ENCODE peak calls at places on chromosome 1, in four cellular contexts. T is NB4, B is fibroblast of pulmonary artery, R is brain microvascular endothelial cell. P is an unnamed sample.

GRCh38 chr1:205849619-205850355 is at the start of gene PM20D1:
- DNase-seq in T (no peak), B (peak; percentile 43), R (peak; percentile 54), P (peak; percentile 93)

GRCh38 chr1:19046972-19047371 is 90.5 kb upstream of the IFFO2 start:
- DNase-seq in T (peak; percentile 37), B (no peak), R (no peak), P (no peak)

GRCh38 chr1:172270605-172271004 is 149.9 kb upstream of the C1orf105 start:
- DNase-seq in T (no peak), B (no peak), R (no peak), P (no peak)

GRCh38 chr1:15919316-15919715 is 56.6 kb downstream of the ZBTB17 start:
- DNase-seq in T (no peak), B (peak; percentile 70), R (peak; percentile 92), P (no peak)

GRCh38 chr1:25553749-25554425 is 10.5 kb downstream of the LDLRAP1 start:
- DNase-seq in T (no peak), B (no peak), R (no peak), P (no peak)

GRCh38 chr1:24705260-24706073 is 39.8 kb upstream of the CLIC4 start:
- DNase-seq in T (peak; percentile 77), B (peak; percentile 99), R (peak; percentile 84), P (peak; percentile 97)

GRCh38 chr1:30562559-30562958 is 160.8 kb downstream of the MATN1 start:
- DNase-seq in T (no peak), B (no peak), R (no peak), P (no peak)

GRCh38 chr1:223831755-223832636 is 13.8 kb downstream of the TP53BP2 start:
- DNase-seq in T (peak; percentile 85), B (peak; percentile 82), R (no peak), P (peak; percentile 76)

GRCh38 chr1:246828818-246829217 is 102.9 kb downstream of the AHCTF1 start:
- DNase-seq in T (peak; percentile 32), B (no peak), R (no peak), P (no peak)

GRCh38 chr1:32474954-32475353 is 10.1 kb downstream of the ZBTB8B start:
- DNase-seq in T (no peak), B (no peak), R (no peak), P (no peak)

GRCh38 chr1:64823691-64824476 is 79.0 kb downstream of the RAVER2 start:
- DNase-seq in T (peak; percentile 73), B (peak; percentile 87), R (peak; percentile 79), P (peak; percentile 81)

GRCh38 chr1:20733361-20733975 is 965 bp upstream of the SH2D5 start:
- DNase-seq in T (no peak), B (no peak), R (no peak), P (no peak)
- H3K4me3 ChIP-seq in T (no peak overlapping the region), B (no peak overlapping the region), R (peak overlapping the region; percentile 27), P (no peak overlapping the region)

GRCh38 chr1:29121516-29121937 is 2.2 kb downstream of the TMEM200B start:
- DNase-seq in T (no peak), B (no peak), R (no peak), P (no peak)
- TF ChIP-seq CTCF in T (no peak), B (no peak), R (no peak), P (no peak)

DNA sequence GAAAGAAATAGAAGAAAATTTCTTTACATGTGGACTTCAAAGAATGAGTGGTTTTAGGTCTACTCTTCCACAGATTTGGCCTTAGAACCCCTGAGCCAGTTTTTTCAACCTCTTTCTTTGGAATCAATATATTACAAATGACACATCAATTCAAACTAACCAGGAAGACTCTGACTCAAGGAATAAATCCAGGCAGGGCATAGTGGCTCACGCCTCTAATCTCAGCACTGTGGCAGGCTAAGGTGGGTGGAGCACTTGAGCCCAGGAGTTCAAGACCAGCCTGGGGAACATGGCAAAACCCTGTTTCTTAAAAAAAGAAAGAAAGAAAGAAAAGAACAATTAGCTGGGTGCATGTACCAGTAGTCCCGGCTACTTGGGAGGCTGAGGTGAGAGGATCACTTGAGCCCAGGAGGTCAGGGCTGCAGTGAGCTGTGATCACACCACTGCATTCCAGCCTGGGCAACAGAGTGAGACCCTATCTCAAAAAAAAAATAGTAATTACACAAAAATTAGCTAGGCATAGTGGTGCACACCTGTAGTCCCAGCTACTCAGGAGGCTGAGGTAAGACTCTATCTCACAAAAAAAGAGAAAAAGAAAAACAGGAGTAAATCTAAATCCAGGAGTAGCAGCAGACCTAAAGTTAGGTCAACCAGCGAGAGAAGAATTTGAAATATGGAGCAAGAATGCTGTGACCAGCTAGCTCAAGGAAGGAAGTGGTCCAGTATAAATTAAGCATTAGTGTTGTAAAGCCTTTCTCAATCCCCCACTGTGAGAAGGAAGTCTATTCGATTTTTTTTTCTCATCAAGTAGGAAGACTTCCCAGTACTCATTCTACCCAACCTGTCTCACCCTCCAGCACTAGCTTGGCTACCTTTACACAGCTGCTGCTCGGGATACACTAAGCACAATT is 1.9 kb downstream of the SORT1 start:
- DNase-seq in T (peak; percentile 70), B (peak; percentile 46), R (peak; percentile 44), P (no peak)
- H3K4me3 ChIP-seq in T (no peak overlapping the region), B (no peak overlapping the region), R (peak overlapping the region; percentile 63), P (no peak overlapping the region)

DNA sequence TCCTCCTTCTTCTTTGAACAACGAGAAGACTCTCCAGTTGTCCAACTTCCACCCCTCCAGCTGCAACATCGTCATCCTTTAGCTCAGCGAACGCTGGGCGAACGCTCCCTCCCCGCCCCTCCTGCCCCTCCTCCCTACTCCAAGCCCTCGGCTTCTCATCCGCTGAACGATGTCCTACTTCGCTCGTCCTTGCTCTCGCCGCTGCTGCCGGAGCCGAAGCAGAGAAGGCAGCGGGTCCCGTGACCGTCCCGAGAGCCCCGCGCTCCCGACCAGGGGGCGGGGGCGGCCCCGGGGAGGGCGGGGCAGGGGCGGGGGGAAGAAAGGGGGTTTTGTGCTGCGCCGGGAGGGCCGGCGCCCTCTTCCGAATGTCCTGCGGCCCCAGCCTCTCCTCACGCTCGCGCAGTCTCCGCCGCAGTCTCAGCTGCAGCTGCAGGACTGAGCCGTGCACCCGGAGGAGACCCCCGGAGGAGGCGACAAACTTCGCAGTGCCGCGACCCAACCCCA is at the start of gene BCAN:
- DNase-seq in T (no peak), B (peak; percentile 31), R (no peak), P (no peak)
- TF ChIP-seq CTCF in T (no peak), B (no peak), R (no peak), P (no peak)

DNA sequence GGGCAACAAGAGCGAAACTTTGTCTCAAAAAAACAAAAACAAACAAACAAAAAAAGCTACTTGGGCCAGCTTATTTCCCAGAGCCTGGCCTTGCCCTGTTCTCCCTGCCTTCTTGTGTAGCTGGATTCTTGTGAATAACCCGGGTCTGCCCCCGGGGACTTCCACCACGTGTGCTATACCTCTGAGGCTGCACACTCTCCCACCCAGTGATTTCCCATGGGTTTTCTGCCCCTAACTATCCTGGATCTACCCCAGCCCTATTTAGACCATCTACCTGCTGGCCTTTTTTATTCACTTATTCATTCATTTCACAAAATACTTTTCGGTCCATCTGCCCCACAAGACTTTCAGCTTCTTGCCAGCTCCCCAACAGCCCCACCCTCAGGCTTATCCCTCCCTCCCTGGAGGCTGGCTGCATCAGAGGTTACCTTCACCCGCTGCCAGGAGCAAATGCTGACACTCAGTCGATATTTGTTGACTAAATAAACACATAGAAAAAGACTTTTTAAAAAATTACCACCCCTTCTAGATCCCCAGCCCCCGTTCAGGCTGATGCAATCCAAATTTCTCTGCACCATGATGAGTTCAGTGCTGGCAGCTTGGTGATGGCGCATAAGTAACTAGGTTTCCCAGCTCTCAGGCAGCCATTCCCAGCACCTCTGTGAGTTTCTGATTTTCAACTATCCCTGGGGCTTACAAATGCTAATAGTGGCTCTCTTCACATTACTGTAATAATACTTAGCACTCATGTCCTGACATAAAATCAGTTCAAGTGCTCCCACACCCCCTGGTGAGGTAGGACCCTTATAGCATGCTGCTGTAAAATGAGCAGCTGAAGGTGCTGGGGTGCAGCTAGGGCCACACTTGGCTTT is 30.7 kb upstream of the TARBP1 start:
- DNase-seq in T (peak; percentile 38), B (no peak), R (no peak), P (no peak)
- H3K4me3 ChIP-seq in T (no peak overlapping the region), B (no peak overlapping the region), R (no peak overlapping the region), P (no peak overlapping the region)

GRCh38 chr1:167060141-167061072 is 29.8 kb downstream of the GPA33 start:
- DNase-seq in T (peak; percentile 24), B (peak; percentile 4), R (no peak), P (no peak)
- TF ChIP-seq CTCF in T (peak; percentile 31), B (peak; percentile 32), R (peak; percentile 66), P (no peak)

DNA sequence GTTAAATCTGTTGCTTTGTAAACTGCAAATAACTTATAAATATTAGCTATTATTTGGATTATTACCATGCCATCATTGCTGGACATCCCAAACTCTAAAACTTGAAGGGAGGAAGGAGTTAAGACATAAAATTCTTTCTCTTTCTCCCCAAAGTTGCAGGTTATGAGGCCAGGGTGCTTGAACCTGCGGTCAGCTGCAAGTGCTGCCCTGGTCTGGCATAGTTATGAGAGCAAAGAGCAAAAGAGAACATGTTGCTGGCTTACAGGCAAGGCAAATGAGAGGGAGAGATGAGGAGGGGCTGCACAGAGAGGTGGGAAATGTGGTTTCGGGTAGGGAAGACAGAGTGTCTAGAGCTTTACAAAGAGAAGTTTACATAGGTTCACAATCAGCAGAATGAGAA is 30.8 kb downstream of the GADD45A start:
- DNase-seq in T (no peak), B (no peak), R (no peak), P (no peak)
- H3K4me3 ChIP-seq in T (no peak overlapping the region), B (no peak overlapping the region), R (no peak overlapping the region), P (no peak overlapping the region)

DNA sequence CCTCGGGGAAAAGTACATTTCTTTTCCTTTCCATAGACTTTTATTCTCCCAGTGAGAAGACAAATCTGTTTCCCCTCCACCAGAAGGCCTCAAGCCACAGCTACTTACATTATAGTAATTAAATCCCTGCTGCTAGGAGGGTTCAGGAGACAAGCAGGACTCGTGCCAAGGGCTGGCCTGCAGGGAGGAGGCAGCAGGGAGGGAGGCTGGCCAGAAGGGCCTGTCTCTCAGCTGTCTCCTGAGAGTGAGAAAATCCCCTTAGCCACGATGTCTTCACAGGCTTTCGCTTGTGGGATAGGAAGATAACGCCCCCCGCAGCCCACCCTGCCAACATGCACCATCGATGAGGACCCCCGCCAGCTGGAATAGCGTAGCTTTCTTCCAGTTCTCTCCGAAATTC is 14.0 kb downstream of the KCNN3 start:
- DNase-seq in T (no peak), B (no peak), R (no peak), P (no peak)
- TF ChIP-seq CTCF in T (no peak), B (no peak), R (no peak), P (no peak)